ENCODE peak calls at places on chromosome 19, in five cellular contexts. P, N, E, B and Z are unnamed samples.

GRCh38 chr19:30596813-30597399 is 224.7 kb downstream of the ZNF536 start:
- DNase-seq in E (no peak), N (no peak), B (no peak), P (no peak), Z (no peak)

GRCh38 chr19:7257148-7258041 is 36.8 kb downstream of the INSR start:
- DNase-seq in E (no peak), N (peak), B (no peak), P (peak), Z (no peak)

GRCh38 chr19:40366697-40367561 is 18.4 kb downstream of the PLD3 start:
- DNase-seq in P (no peak), B (peak), N (peak), E (no peak), Z (peak)

GRCh38 chr19:7689165-7689564 is 8.5 kb downstream of the TRAPPC5 start:
- DNase-seq in N (no peak), P (no peak), B (no peak), E (no peak), Z (no peak)

GRCh38 chr19:38759590-38760003 is 13.7 kb downstream of the LGALS7 start:
- DNase-seq in B (no peak), N (no peak), P (peak), E (no peak), Z (no peak)

GRCh38 chr19:34969721-34970120 is 5.7 kb upstream of the ZNF792 start:
- DNase-seq in E (no peak), B (no peak), P (no peak), N (no peak), Z (no peak)

GRCh38 chr19:7916908-7917291 is 2.3 kb downstream of the TGFBR3L start:
- DNase-seq in N (no peak), E (no peak), B (no peak), P (no peak), Z (peak)

GRCh38 chr19:57465680-57466381 is 8.9 kb upstream of the VN1R1 start:
- DNase-seq in E (no peak), P (no peak), N (peak), B (no peak), Z (no peak)

GRCh38 chr19:56132316-56132822 is 8.7 kb upstream of the ZNF444 start:
- DNase-seq in P (no peak), N (no peak), E (no peak), B (peak), Z (no peak)

GRCh38 chr19:18173572-18174294 is at the start of gene IFI30:
- DNase-seq in N (peak), E (no peak), P (peak), B (peak), Z (peak)

GRCh38 chr19:30226464-30227070 is 145.6 kb upstream of the ZNF536 start:
- DNase-seq in B (no peak), E (no peak), P (no peak), N (no peak), Z (no peak)

GRCh38 chr19:19642506-19643157 is 825 bp downstream of the GMIP start:
- DNase-seq in E (no peak), P (peak), B (no peak), N (no peak), Z (no peak)

GRCh38 chr19:19137556-19138109 is 645 bp downstream of the TMEM161A start:
- DNase-seq in B (peak), E (no peak), P (no peak), N (no peak), Z (no peak)

GRCh38 chr19:33520844-33521479 is 629 bp downstream of the PEPD start:
- DNase-seq in P (peak), N (no peak), E (no peak), B (no peak), Z (no peak)

GRCh38 chr19:30093966-30094770 is 152.1 kb downstream of the URI1 start:
- DNase-seq in P (no peak), E (no peak), N (no peak), B (no peak), Z (peak)

GRCh38 chr19:54104998-54105715 is 2.5 kb downstream of the NDUFA3 start:
- DNase-seq in B (no peak), N (no peak), E (no peak), P (peak), Z (peak)

GRCh38 chr19:54209748-54210494 is 9.3 kb downstream of the RPS9 start:
- DNase-seq in P (peak), B (peak), N (peak), E (no peak), Z (peak)

GRCh38 chr19:50498219-50499056 is 12.6 kb downstream of the JOSD2 start:
- DNase-seq in N (no peak), E (no peak), P (no peak), B (no peak), Z (no peak)

GRCh38 chr19:1668339-1669123 is 16.1 kb upstream of the TCF3 start:
- DNase-seq in B (peak), P (peak), E (no peak), N (no peak), Z (peak)

GRCh38 chr19:43622956-43623355 is 3.5 kb upstream of the ZNF428 start:
- DNase-seq in N (no peak), B (no peak), P (no peak), E (no peak), Z (no peak)

GRCh38 chr19:43626838-43627237 is 7.4 kb upstream of the ZNF428 start:
- DNase-seq in B (no peak), N (no peak), E (no peak), P (no peak), Z (no peak)

GRCh38 chr19:43625918-43626579 is 6.6 kb upstream of the ZNF428 start:
- DNase-seq in P (no peak), N (peak), B (peak), E (no peak), Z (no peak)

GRCh38 chr19:43623889-43624670 is 4.7 kb upstream of the ZNF428 start:
- DNase-seq in P (no peak), N (no peak), B (no peak), E (no peak), Z (no peak)

GRCh38 chr19:43624933-43625332 is 5.5 kb upstream of the ZNF428 start:
- DNase-seq in N (peak), E (peak), P (peak), B (peak), Z (peak)
- TF ChIP-seq CTCF in N (no peak), E (peak), P (peak), B (peak), Z (no peak)

GRCh38 chr19:47357788-47358680 is 8.9 kb downstream of the DHX34 start:
- DNase-seq in P (no peak), B (no peak), N (peak), E (no peak), Z (peak)

GRCh38 chr19:47362321-47362720 is 13.2 kb downstream of the DHX34 start:
- DNase-seq in B (no peak), P (no peak), E (no peak), N (no peak), Z (no peak)

GRCh38 chr19:47363758-47364529 is 14.8 kb downstream of the DHX34 start:
- DNase-seq in B (no peak), N (peak), P (no peak), E (no peak), Z (no peak)
- H3K27ac ChIP-seq in B (no peak), N (no peak), P (no peak), E (no peak), Z (no peak)

DNA sequence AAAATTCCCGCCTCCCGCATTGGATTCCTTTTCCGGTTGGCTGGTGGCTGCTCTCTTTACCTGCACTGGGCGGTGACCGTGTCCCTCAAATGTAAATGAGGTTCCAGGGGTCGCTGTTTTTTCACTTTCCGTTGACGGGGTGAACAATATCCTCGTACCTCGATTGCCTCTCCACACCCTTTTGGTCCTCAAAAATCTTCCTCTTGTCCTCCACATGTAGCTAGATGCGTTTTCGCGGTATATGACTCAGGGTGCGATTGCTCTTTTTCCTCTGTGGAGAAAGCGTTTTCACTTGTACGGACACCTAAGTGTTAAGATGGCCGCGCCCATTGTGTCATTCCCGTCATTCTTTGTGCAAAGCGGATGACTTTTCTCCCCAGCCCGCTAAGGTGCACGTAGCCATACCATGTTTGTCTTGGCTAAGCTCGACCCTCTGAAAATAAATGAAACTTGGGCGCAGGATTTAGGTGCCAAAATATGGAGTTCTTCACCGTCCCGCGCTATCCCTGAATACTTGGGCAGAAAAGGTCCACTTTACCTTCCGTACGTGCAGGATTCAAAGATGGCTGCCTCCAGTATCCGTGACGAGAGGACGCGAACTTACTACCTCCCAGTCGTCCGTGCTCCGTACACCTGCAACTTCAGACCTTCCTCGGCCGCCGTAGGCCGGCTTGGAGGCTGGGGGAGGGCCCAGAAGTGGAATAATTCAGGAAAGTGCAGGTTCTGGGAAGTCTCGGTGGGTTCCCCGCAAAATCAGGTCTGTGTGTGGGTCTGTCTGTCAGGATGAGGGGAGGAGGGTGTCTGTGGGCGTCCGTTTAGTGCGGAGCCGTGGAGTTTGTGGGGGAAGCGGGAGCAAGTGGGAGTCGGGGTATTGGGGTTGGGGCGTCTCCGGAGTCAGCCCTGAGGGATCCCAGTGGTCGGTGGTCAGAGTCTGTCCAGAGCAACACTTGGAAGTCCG is at the start of gene ZNF613:
- DNase-seq in P (peak), N (peak), B (peak), E (peak), Z (peak)
- TF ChIP-seq CTCF in P (no peak), N (no peak), B (peak), E (peak), Z (peak)

GRCh38 chr19:2769218-2769617 is 13.9 kb downstream of the SGTA start:
- DNase-seq in B (no peak), P (no peak), E (no peak), N (no peak), Z (no peak)
- H3K27ac ChIP-seq in B (no peak), P (no peak), E (no peak), N (no peak), Z (no peak)